ENCODE peak calls at places on chromosomes 13 and 19, in four cellular contexts. L is NCI-H187 treated with DMSO at 0.1 percent for 48 hours; Y is activated naive CD4-positive, alpha-beta T cell treated with anti-CD3 and anti-CD28 coated beads, Interleukin-2, amount 10 ng/mL, durations not matched to agents 7 days and 5 days; U is A549. Z is an unnamed sample.

GRCh38 chr19:35346193-35347052 is 1.3 kb upstream of the FFAR1 start:
- DNase-seq in Y (peak), U (no peak), L (no peak), Z (no peak)

GRCh38 chr13:25469179-25469545 is 97.4 kb downstream of the ATP8A2 start:
- DNase-seq in L (no peak), U (no peak), Y (no peak), Z (no peak)

GRCh38 chr13:47672982-47673670 is 327.9 kb downstream of the SUCLA2 start:
- DNase-seq in Y (no peak), L (no peak), U (no peak), Z (no peak)

GRCh38 chr13:90156390-90156789 is 1191.1 kb upstream of the MIR17HG start:
- DNase-seq in U (no peak), L (no peak), Y (no peak), Z (no peak)

GRCh38 chr19:8926341-8926740 is 83.9 kb downstream of the MUC16 start:
- DNase-seq in U (no peak), L (no peak), Y (no peak), Z (no peak)

GRCh38 chr19:38647368-38647965 is at the start of gene ACTN4:
- DNase-seq in L (peak), Y (peak), U (peak), Z (peak)

GRCh38 chr13:111900390-111901180 is 166.4 kb upstream of the SOX1 start:
- DNase-seq in L (no peak), Y (peak), U (no peak), Z (no peak)

GRCh38 chr13:111269508-111269907 is 50.9 kb upstream of the TEX29 start:
- DNase-seq in U (no peak), Y (no peak), L (no peak), Z (no peak)

GRCh38 chr19:38079926-38080380 is 144.1 kb downstream of the DPF1 start:
- DNase-seq in Y (no peak), U (peak), L (peak), Z (no peak)

GRCh38 chr13:42615691-42616090 is 41.7 kb downstream of the TNFSF11 start:
- DNase-seq in U (no peak), L (peak), Y (no peak), Z (no peak)

GRCh38 chr13:27921961-27922910 is 2.4 kb downstream of the PDX1 start:
- DNase-seq in Y (no peak), U (no peak), L (no peak), Z (peak)

GRCh38 chr19:3366104-3366760 is at the start of gene NFIC:
- DNase-seq in L (no peak), U (no peak), Y (peak), Z (no peak)

GRCh38 chr19:35531291-35531690 is 2.0 kb upstream of the GAPDHS start:
- DNase-seq in Y (no peak), L (no peak), U (no peak), Z (no peak)

GRCh38 chr13:94122300-94122699 is 357.2 kb downstream of the DCT start:
- DNase-seq in L (no peak), Y (no peak), U (no peak), Z (no peak)

GRCh38 chr13:66534561-66534960 is 695.6 kb downstream of the PCDH9 start:
- DNase-seq in U (no peak), Y (no peak), L (no peak), Z (no peak)

GRCh38 chr13:112699318-112699918 is 9.6 kb downstream of the ATP11A start:
- DNase-seq in U (no peak), Y (no peak), L (no peak), Z (no peak)

GRCh38 chr13:35826626-35827254 is 304.4 kb downstream of the DCLK1 start:
- DNase-seq in U (no peak), L (no peak), Y (no peak), Z (no peak)

Z was measured in neuronal stem cell.